ENCODE peak calls at places on chromosomes 3 and 15, in ten cellular contexts. One of them, this sample, is unnamed.

GRCh38 chr3:72270072-72270611 is 485.2 kb upstream of the PROK2 start:
- DNase-seq in cardiac fibroblast: peak
- DNase-seq in GM12864: no peak
- DNase-seq in H1: no peak
- DNase-seq in bronchial epithelial cell: peak
- DNase-seq in uterus: peak
- DNase-seq in adrenal gland: peak
- DNase-seq in A549: peak
- DNase-seq in GM23338: no peak
- DNase-seq in DND-41: no peak
- DNase-seq in this sample: peak

GRCh38 chr3:114338651-114339357 is 45.0 kb downstream of the TIGIT start:
- DNase-seq in cardiac fibroblast: no peak
- DNase-seq in GM12864: no peak
- DNase-seq in H1: no peak
- DNase-seq in bronchial epithelial cell: no peak
- DNase-seq in uterus: no peak
- DNase-seq in adrenal gland: no peak
- DNase-seq in A549: no peak
- DNase-seq in GM23338: no peak
- DNase-seq in DND-41: no peak
- DNase-seq in this sample: no peak

GRCh38 chr15:78715930-78716329 is 74.9 kb upstream of the CHRNB4 start:
- DNase-seq in cardiac fibroblast: peak
- DNase-seq in GM12864: no peak
- DNase-seq in H1: no peak
- DNase-seq in bronchial epithelial cell: peak
- DNase-seq in uterus: no peak
- DNase-seq in adrenal gland: no peak
- DNase-seq in A549: peak
- DNase-seq in GM23338: no peak
- DNase-seq in DND-41: no peak
- DNase-seq in this sample: peak

GRCh38 chr15:64807751-64808222 is 17.7 kb downstream of the PIF1 start:
- DNase-seq in cardiac fibroblast: no peak
- DNase-seq in GM12864: no peak
- DNase-seq in H1: peak
- DNase-seq in bronchial epithelial cell: no peak
- DNase-seq in uterus: no peak
- DNase-seq in adrenal gland: no peak
- DNase-seq in A549: no peak
- DNase-seq in GM23338: peak
- DNase-seq in DND-41: no peak
- DNase-seq in this sample: no peak

GRCh38 chr3:182268711-182269110 is 524.6 kb upstream of the ATP11B start:
- DNase-seq in cardiac fibroblast: no peak
- DNase-seq in GM12864: no peak
- DNase-seq in H1: no peak
- DNase-seq in bronchial epithelial cell: peak
- DNase-seq in uterus: no peak
- DNase-seq in adrenal gland: no peak
- DNase-seq in A549: no peak
- DNase-seq in GM23338: no peak
- DNase-seq in DND-41: no peak
- DNase-seq in this sample: peak

GRCh38 chr15:90219421-90220141 is 14.2 kb downstream of the CIB1 start:
- DNase-seq in cardiac fibroblast: peak
- DNase-seq in GM12864: no peak
- DNase-seq in H1: peak
- DNase-seq in bronchial epithelial cell: no peak
- DNase-seq in uterus: peak
- DNase-seq in adrenal gland: no peak
- DNase-seq in A549: no peak
- DNase-seq in GM23338: peak
- DNase-seq in DND-41: peak
- DNase-seq in this sample: no peak

GRCh38 chr3:72888546-72889309 is 882 bp downstream of the GXYLT2 start:
- DNase-seq in cardiac fibroblast: peak
- DNase-seq in GM12864: no peak
- DNase-seq in H1: peak
- DNase-seq in bronchial epithelial cell: no peak
- DNase-seq in uterus: peak
- DNase-seq in adrenal gland: peak
- DNase-seq in A549: no peak
- DNase-seq in GM23338: peak
- DNase-seq in DND-41: peak
- DNase-seq in this sample: no peak

GRCh38 chr3:128060473-128061381 is 8.5 kb downstream of the SEC61A1 start:
- DNase-seq in cardiac fibroblast: peak
- DNase-seq in GM12864: no peak
- DNase-seq in H1: no peak
- DNase-seq in bronchial epithelial cell: peak
- DNase-seq in uterus: no peak
- DNase-seq in adrenal gland: no peak
- DNase-seq in A549: no peak
- DNase-seq in GM23338: no peak
- DNase-seq in DND-41: no peak
- DNase-seq in this sample: peak

GRCh38 chr15:69784808-69785550 is 312.7 kb downstream of the TLE3 start:
- DNase-seq in cardiac fibroblast: peak
- DNase-seq in GM12864: no peak
- DNase-seq in H1: no peak
- DNase-seq in bronchial epithelial cell: peak
- DNase-seq in uterus: no peak
- DNase-seq in adrenal gland: no peak
- DNase-seq in A549: no peak
- DNase-seq in GM23338: no peak
- DNase-seq in DND-41: no peak
- DNase-seq in this sample: no peak

GRCh38 chr15:80550219-80550909 is 144.7 kb upstream of the ABHD17C start:
- DNase-seq in cardiac fibroblast: peak
- DNase-seq in GM12864: no peak
- DNase-seq in H1: peak
- DNase-seq in bronchial epithelial cell: peak
- DNase-seq in uterus: no peak
- DNase-seq in adrenal gland: no peak
- DNase-seq in A549: peak
- DNase-seq in GM23338: no peak
- DNase-seq in DND-41: no peak
- DNase-seq in this sample: peak

GRCh38 chr3:101117473-101117872 is 124.3 kb upstream of the ABI3BP start:
- DNase-seq in cardiac fibroblast: no peak
- DNase-seq in GM12864: no peak
- DNase-seq in H1: no peak
- DNase-seq in bronchial epithelial cell: no peak
- DNase-seq in uterus: no peak
- DNase-seq in adrenal gland: no peak
- DNase-seq in A549: no peak
- DNase-seq in GM23338: no peak
- DNase-seq in DND-41: no peak
- DNase-seq in this sample: no peak

GRCh38 chr3:157188391-157188790 is 28.4 kb upstream of the CCNL1 start:
- DNase-seq in cardiac fibroblast: no peak
- DNase-seq in GM12864: no peak
- DNase-seq in H1: no peak
- DNase-seq in bronchial epithelial cell: no peak
- DNase-seq in uterus: no peak
- DNase-seq in adrenal gland: no peak
- DNase-seq in A549: no peak
- DNase-seq in GM23338: no peak
- DNase-seq in DND-41: no peak
- DNase-seq in this sample: no peak

DNA sequence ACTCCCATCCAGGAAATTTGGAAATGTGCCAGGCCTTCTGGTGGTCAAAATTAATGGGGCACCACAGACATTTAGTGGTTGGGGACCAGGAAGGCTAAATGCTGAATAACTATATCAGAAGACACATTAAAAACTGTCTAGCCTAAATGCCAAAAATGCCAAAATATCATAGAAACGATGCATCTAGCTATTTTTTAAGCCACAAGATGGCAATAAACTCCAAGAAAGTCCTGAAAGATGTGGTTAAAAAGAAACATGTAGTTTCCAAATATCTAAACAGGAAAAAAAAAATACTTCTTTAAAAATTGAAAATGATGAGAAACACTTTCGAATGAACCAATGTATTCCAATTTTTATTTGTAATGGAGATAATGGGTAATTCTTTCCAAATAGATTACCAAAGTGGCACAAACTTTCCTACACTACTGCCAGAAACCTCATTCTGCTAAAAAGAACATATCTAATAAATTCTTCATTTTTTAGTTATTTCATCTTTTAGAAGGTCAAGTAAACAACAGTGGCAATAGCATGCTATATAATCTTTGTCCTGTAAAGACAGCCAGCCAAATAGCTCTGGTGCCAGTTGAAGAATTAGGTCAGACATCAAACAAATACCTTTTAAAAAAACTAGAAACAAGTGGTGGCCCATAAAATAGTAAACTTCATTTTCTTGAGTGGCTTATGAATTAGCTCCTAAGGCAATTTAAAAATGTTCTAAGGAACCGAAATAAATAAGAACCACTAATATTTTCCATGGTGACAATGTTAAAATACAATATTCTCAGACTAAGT is 19.7 kb downstream of the CCDC14 start:
- DNase-seq in cardiac fibroblast: peak
- DNase-seq in GM12864: no peak
- DNase-seq in H1: no peak
- DNase-seq in bronchial epithelial cell: no peak
- DNase-seq in uterus: no peak
- DNase-seq in adrenal gland: no peak
- DNase-seq in A549: no peak
- DNase-seq in GM23338: no peak
- DNase-seq in DND-41: no peak
- DNase-seq in this sample: no peak
- TF ChIP-seq CTCF in cardiac fibroblast: no peak
- TF ChIP-seq CTCF in GM12864: no peak
- TF ChIP-seq CTCF in H1: no peak
- TF ChIP-seq CTCF in bronchial epithelial cell: no peak
- TF ChIP-seq CTCF in uterus: peak
- TF ChIP-seq CTCF in adrenal gland: peak
- TF ChIP-seq CTCF in A549: peak
- TF ChIP-seq CTCF in GM23338: no peak
- TF ChIP-seq CTCF in DND-41: peak
- TF ChIP-seq CTCF in this sample: peak

DNA sequence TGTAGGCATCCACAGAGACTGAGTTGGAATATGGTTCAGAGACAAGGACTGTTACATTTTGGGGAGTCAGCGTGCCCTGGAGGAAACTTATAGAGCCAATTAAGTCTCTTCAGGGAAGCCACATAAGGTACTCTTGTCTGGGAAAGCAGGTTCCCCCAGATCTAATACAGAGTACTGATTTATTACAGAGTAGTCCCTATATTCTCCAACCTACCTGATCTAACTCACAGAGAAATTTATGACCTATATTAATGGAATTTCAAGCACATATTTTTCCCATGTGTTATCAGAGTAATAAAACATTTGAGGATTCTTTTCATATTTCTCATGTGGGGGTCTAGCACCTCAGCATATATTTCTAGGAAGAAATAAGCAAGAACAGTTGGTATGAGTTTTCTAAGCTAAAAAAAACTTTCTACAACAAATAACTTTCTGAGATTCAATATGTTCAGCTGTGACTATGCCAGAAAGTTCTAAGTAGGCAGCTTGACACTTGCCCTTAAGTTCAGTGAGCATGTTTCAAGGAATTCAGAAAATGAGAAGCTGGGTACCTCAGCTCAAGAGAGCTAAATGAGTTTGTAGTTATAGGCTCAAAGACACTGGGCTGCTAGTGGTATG is 75.3 kb upstream of the COL8A1 start:
- DNase-seq in cardiac fibroblast: peak
- DNase-seq in GM12864: no peak
- DNase-seq in H1: no peak
- DNase-seq in bronchial epithelial cell: peak
- DNase-seq in uterus: no peak
- DNase-seq in adrenal gland: no peak
- DNase-seq in A549: no peak
- DNase-seq in GM23338: no peak
- DNase-seq in DND-41: no peak
- DNase-seq in this sample: no peak
- H3K4me3 ChIP-seq in cardiac fibroblast: no peak
- H3K4me3 ChIP-seq in GM12864: no peak
- H3K4me3 ChIP-seq in H1: no peak
- H3K4me3 ChIP-seq in bronchial epithelial cell: no peak
- H3K4me3 ChIP-seq in uterus: no peak
- H3K4me3 ChIP-seq in adrenal gland: no peak
- H3K4me3 ChIP-seq in A549: no peak
- H3K4me3 ChIP-seq in GM23338: no peak
- H3K4me3 ChIP-seq in DND-41: no peak
- H3K4me3 ChIP-seq in this sample: no peak

DNA sequence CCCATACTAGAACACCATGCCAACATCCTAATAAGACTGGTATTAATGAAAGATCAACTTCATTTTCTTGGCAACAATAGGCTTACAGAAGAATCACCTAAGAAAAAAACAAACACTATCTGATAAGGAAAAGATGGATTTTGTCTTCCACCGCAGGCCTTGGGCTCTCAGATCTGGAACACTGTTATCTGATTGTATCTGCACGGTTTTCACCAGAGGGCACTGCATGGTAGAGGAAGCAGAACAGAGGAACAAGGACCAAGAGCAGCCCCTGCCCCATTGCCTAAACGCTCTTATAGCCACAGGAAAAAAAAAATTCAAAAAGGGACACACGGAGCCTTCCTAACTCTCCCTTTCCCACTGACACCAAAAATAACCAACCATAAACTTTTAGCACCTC is 23.4 kb downstream of the IL17RD start:
- DNase-seq in cardiac fibroblast: no peak
- DNase-seq in GM12864: no peak
- DNase-seq in H1: no peak
- DNase-seq in bronchial epithelial cell: no peak
- DNase-seq in uterus: no peak
- DNase-seq in adrenal gland: no peak
- DNase-seq in A549: no peak
- DNase-seq in GM23338: no peak
- DNase-seq in DND-41: no peak
- DNase-seq in this sample: no peak
- TF ChIP-seq CTCF in cardiac fibroblast: no peak
- TF ChIP-seq CTCF in GM12864: no peak
- TF ChIP-seq CTCF in H1: peak
- TF ChIP-seq CTCF in bronchial epithelial cell: no peak
- TF ChIP-seq CTCF in uterus: no peak
- TF ChIP-seq CTCF in adrenal gland: no peak
- TF ChIP-seq CTCF in A549: no peak
- TF ChIP-seq CTCF in GM23338: no peak
- TF ChIP-seq CTCF in DND-41: no peak
- TF ChIP-seq CTCF in this sample: no peak

GRCh38 chr3:173618703-173619102 is 221.2 kb downstream of the NLGN1 start:
- DNase-seq in cardiac fibroblast: no peak
- DNase-seq in GM12864: no peak
- DNase-seq in H1: no peak
- DNase-seq in bronchial epithelial cell: no peak
- DNase-seq in uterus: no peak
- DNase-seq in adrenal gland: no peak
- DNase-seq in A549: no peak
- DNase-seq in GM23338: no peak
- DNase-seq in DND-41: no peak
- DNase-seq in this sample: no peak
- H3K4me3 ChIP-seq in cardiac fibroblast: no peak
- H3K4me3 ChIP-seq in GM12864: no peak
- H3K4me3 ChIP-seq in H1: no peak
- H3K4me3 ChIP-seq in bronchial epithelial cell: no peak
- H3K4me3 ChIP-seq in uterus: no peak
- H3K4me3 ChIP-seq in adrenal gland: no peak
- H3K4me3 ChIP-seq in A549: no peak
- H3K4me3 ChIP-seq in GM23338: no peak
- H3K4me3 ChIP-seq in DND-41: no peak
- H3K4me3 ChIP-seq in this sample: no peak

This sample was measured in epithelial cell of esophagus.